ENCODE peak calls at places on chromosomes 13 and 19, in ten cellular contexts. X, L, E, V, J, H, Q, K, P and T are unnamed samples.
A peak's percentile ranks its signal among the peaks of the same experiment; 100 is the strongest.

GRCh38 chr19:491146-491741 is 5.0 kb upstream of the MADCAM1 start:
- DNase-seq in Q (no peak), L (no peak), P (no peak), X (no peak), E (no peak), H (no peak), V (no peak), K (no peak), J (no peak), T (no peak)

GRCh38 chr13:99374994-99375805 is 68.0 kb upstream of the GPR183 start:
- DNase-seq in H (peak; percentile 84), X (no peak), J (no peak), L (no peak), P (no peak), Q (no peak), K (no peak), E (no peak), V (no peak), T (no peak)

GRCh38 chr13:112850273-112850672 is 118.7 kb upstream of the MCF2L start:
- DNase-seq in Q (no peak), H (no peak), K (no peak), E (no peak), V (no peak), J (no peak), X (no peak), P (no peak), L (no peak), T (peak; percentile 28)

GRCh38 chr19:9323557-9323918 is 441 bp upstream of the ZNF559 start:
- DNase-seq in Q (peak; percentile 71), K (peak; percentile 83), V (peak; percentile 57), X (peak; percentile 6), H (peak; percentile 83), E (peak; percentile 89), L (peak; percentile 63), P (peak; percentile 14), J (peak; percentile 85), T (peak; percentile 85)

GRCh38 chr13:64819081-64819480 is 2411.1 kb downstream of the PCDH9 start:
- DNase-seq in L (no peak), P (no peak), Q (peak; percentile 28), E (peak; percentile 1), V (no peak), J (no peak), X (no peak), H (no peak), K (no peak), T (no peak)

GRCh38 chr13:43078399-43078798 is 55.0 kb downstream of the DNAJC15 start:
- DNase-seq in X (no peak), P (no peak), J (no peak), E (no peak), Q (no peak), L (no peak), V (no peak), K (no peak), H (no peak), T (no peak)

GRCh38 chr19:37989855-37990254 is 82.8 kb downstream of the SIPA1L3 start:
- DNase-seq in X (no peak), Q (no peak), K (no peak), P (no peak), H (no peak), E (no peak), V (no peak), L (no peak), J (no peak), T (no peak)

GRCh38 chr19:45154064-45154827 is 6.5 kb downstream of the NKPD1 start:
- DNase-seq in J (peak; percentile 86), H (no peak), P (no peak), V (no peak), X (peak; percentile 92), K (no peak), Q (peak; percentile 40), L (no peak), E (peak; percentile 85), T (no peak)

DNA sequence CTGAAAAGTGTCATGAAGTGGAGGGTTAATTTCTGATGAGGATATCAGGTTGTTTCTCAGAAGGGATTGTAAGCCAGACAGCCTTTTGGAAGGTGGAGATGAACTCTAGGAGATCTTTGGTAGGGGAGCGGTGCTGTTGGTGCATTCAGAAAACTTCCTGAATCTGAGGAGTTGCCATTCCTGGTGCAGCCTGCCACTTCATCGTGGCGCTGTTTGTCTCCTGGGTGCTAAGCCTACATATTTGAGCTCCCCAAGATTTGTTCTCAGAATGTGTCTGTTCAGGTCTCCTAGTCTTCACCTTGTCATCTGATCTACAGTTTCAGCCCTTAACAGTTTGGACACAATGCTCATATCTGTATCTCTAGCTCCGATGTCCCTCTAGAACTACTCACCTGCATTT is 285.6 kb downstream of the MTUS2 start:
- DNase-seq in E (no peak), J (no peak), K (no peak), V (no peak), L (no peak), Q (no peak), P (no peak), H (no peak), X (no peak), T (no peak)
- TF ChIP-seq CTCF in E (no peak), J (no peak), K (no peak), V (no peak), L (no peak), Q (no peak), P (no peak), H (no peak), X (no peak), T (no peak)

GRCh38 chr19:4606181-4606580 is 33.1 kb upstream of the TNFAIP8L1 start:
- DNase-seq in P (no peak), J (no peak), H (no peak), V (no peak), Q (no peak), L (no peak), E (no peak), K (no peak), X (no peak), T (no peak)

GRCh38 chr19:4604912-4605311 is 34.4 kb upstream of the TNFAIP8L1 start:
- DNase-seq in Q (no peak), H (no peak), V (no peak), P (no peak), K (no peak), L (no peak), X (no peak), J (no peak), E (no peak), T (no peak)

GRCh38 chr19:4602915-4603314 is 36.4 kb upstream of the TNFAIP8L1 start:
- DNase-seq in L (no peak), V (no peak), K (no peak), J (no peak), E (no peak), X (no peak), P (no peak), H (no peak), Q (no peak), T (no peak)

GRCh38 chr19:4609878-4610511 is 29.3 kb upstream of the TNFAIP8L1 start:
- DNase-seq in E (no peak), K (peak; percentile 21), H (no peak), J (no peak), X (no peak), L (no peak), Q (no peak), P (no peak), V (no peak), T (no peak)

GRCh38 chr19:4606921-4607678 is 32.2 kb upstream of the TNFAIP8L1 start:
- DNase-seq in L (no peak), P (no peak), Q (no peak), J (no peak), X (no peak), V (no peak), K (peak; percentile 73), E (no peak), H (no peak), T (no peak)
- H3K4me3 ChIP-seq in L (no peak overlapping the region), P (no peak overlapping the region), Q (no peak overlapping the region), J (no peak overlapping the region), X (no peak overlapping the region), V (no peak overlapping the region), K (no peak overlapping the region), E (no peak overlapping the region), H (no peak overlapping the region), T (no peak overlapping the region)

DNA sequence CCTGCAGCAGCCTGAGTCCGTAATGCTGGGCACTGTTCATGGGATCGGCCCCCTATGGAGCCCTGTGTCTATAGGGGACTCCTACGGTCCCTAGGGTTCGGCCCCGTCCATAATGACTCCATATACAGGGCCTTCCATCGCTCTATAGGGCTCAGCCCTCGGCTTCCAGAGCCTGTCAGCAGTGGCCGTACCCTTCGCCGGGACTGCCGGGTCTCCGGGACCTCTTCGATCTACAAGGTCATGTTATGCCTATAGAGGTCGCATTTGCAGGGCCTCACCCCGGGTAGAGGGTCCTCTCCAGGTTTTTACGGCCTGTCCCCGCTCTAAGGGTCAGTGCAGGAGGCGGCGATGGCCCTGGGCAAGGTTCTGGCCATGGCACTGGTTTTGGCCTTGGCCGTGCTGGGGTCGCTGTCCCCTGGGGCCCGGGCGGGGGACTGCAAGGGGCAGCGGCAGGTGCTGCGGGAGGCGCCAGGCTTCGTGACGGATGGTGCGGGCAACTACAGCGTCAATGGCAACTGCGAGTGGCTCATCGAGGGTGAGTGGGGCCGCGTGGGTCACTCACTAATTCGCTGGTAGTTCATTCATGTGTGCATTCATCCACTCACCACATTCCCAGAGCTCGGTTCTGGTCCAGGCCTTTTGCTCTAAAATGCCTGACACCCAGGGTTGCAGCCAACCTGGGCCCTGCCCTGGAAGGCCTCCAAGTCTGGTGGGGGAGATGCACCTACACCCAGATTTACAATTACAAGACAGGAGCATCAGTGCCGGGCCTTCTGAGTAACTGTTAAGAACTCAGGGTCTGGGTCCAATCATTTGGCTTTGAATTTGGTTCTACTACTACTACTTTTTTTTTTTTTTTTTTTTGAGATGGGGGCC is 699 bp downstream of the MEGF8 start:
- DNase-seq in K (no peak), X (no peak), L (no peak), P (no peak), V (no peak), E (no peak), Q (no peak), J (no peak), H (peak; percentile 88), T (no peak)
- TF ChIP-seq CTCF in K (no peak), X (no peak), L (no peak), P (no peak), V (no peak), E (no peak), Q (no peak), J (peak; percentile 26), H (no peak), T (no peak)

GRCh38 chr13:42048323-42048624 is 174 bp upstream of the DGKH start:
- DNase-seq in H (no peak), P (no peak), E (no peak), X (no peak), Q (no peak), L (no peak), V (no peak), K (peak; percentile 8), J (no peak), T (no peak)

GRCh38 chr13:42043676-42044075 is 4.8 kb upstream of the DGKH start:
- DNase-seq in P (no peak), H (no peak), J (no peak), Q (no peak), K (no peak), E (no peak), V (no peak), X (no peak), L (no peak), T (no peak)

GRCh38 chr13:42047561-42048322 is 706 bp upstream of the DGKH start:
- DNase-seq in E (peak; percentile 65), K (peak; percentile 39), J (peak; percentile 43), Q (peak; percentile 82), L (peak; percentile 42), P (no peak), H (peak; percentile 88), X (peak; percentile 12), V (peak; percentile 21), T (peak; percentile 70)

GRCh38 chr13:42048625-42049453 is at the start of gene DGKH:
- DNase-seq in J (peak; percentile 78), X (peak; percentile 33), E (peak; percentile 85), H (peak; percentile 96), L (peak; percentile 78), K (peak; percentile 89), V (peak; percentile 64), Q (peak; percentile 80), P (peak; percentile 50), T (peak; percentile 92)

DNA sequence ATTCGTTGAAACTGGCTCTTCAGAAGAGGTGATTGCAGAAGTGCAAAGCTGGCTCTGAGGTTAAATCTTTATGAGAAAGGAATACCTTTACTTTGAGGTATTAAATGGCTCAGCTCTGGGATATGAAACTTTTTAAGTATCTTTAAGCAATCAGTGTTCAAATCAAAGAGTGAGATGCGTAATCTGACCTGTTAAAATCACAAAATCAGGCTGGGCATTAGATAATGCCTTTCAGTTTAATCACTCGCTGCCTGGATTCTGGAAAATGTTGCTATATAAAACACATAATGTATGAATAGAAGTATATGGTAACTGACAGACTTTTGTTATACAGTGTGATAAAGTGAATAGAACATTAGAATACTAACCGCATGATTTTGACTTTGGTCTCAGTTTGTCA is 2.0 kb upstream of the DGKH start:
- DNase-seq in H (no peak), V (no peak), X (no peak), Q (no peak), K (no peak), J (no peak), L (no peak), P (no peak), E (no peak), T (no peak)
- H3K4me3 ChIP-seq in H (no peak overlapping the region), V (no peak overlapping the region), X (no peak overlapping the region), Q (no peak overlapping the region), K (no peak overlapping the region), J (no peak overlapping the region), L (no peak overlapping the region), P (no peak overlapping the region), E (no peak overlapping the region), T (no peak overlapping the region)